ENCODE peak calls at places on chromosomes 12 and 14, in four cellular contexts. Y is SK-N-SH, S is GM23248, D is HCT116. H is an unnamed sample.

GRCh38 chr12:79058342-79058741 is 193.8 kb downstream of the SYT1 start:
- DNase-seq in Y (no peak), S (peak; percentile 50), D (peak; percentile 77), H (no peak)

GRCh38 chr12:97778111-97778510 is 315.5 kb downstream of the RMST start:
- DNase-seq in Y (no peak), S (no peak), D (no peak), H (peak; percentile 52)

GRCh38 chr12:2959194-2959507 is at the start of gene TEAD4:
- DNase-seq in Y (peak; percentile 94), S (peak; percentile 88), D (peak; percentile 39), H (no peak)

GRCh38 chr12:67649165-67650126 is 901 bp downstream of the DYRK2 start:
- DNase-seq in Y (peak; percentile 80), S (peak; percentile 64), D (no peak), H (peak; percentile 67)

GRCh38 chr14:58428011-58428807 is 690 bp downstream of the KIAA0586 start:
- DNase-seq in Y (peak; percentile 35), S (peak; percentile 78), D (peak; percentile 33), H (peak; percentile 80)

GRCh38 chr12:93061414-93062099 is 132.5 kb upstream of the EEA1 start:
- DNase-seq in Y (no peak), S (peak; percentile 9), D (no peak), H (no peak)

GRCh38 chr12:57849035-57849434 is 2.5 kb upstream of the CTDSP2 start:
- DNase-seq in Y (no peak), S (no peak), D (no peak), H (no peak)

GRCh38 chr12:127562781-127563180 is 704.2 kb upstream of the TMEM132C start:
- DNase-seq in Y (no peak), S (no peak), D (no peak), H (no peak)

GRCh38 chr12:64580681-64581080 is 29.6 kb upstream of the RASSF3 start:
- DNase-seq in Y (no peak), S (no peak), D (no peak), H (no peak)

GRCh38 chr14:91679273-91679672 is 52.6 kb downstream of the CATSPERB start:
- DNase-seq in Y (no peak), S (no peak), D (no peak), H (no peak)

GRCh38 chr12:109304485-109304884 is 4.6 kb downstream of the FOXN4 start:
- DNase-seq in Y (peak; percentile 60), S (no peak), D (no peak), H (no peak)

GRCh38 chr14:92462568-92462967 is 51.0 kb upstream of the RIN3 start:
- DNase-seq in Y (no peak), S (no peak), D (no peak), H (no peak)

GRCh38 chr12:42236017-42236416 is 2.0 kb downstream of the YAF2 start:
- DNase-seq in Y (no peak), S (peak; percentile 30), D (no peak), H (no peak)

GRCh38 chr12:67482751-67483661 is 165.5 kb upstream of the DYRK2 start:
- DNase-seq in Y (peak; percentile 3), S (peak; percentile 59), D (no peak), H (no peak)

GRCh38 chr12:116880817-116881324 is 370 bp downstream of the HRK start:
- DNase-seq in Y (peak; percentile 83), S (peak; percentile 67), D (no peak), H (peak; percentile 92)

GRCh38 chr14:101101456-101102056 is 198.0 kb upstream of the RTL1 start:
- DNase-seq in Y (no peak), S (peak; percentile 23), D (no peak), H (no peak)

GRCh38 chr14:69658664-69659261 is 47.4 kb downstream of the SUSD6 start:
- DNase-seq in Y (no peak), S (no peak), D (no peak), H (no peak)

GRCh38 chr14:63508033-63508432 is 35.1 kb downstream of the PPP2R5E start:
- DNase-seq in Y (no peak), S (no peak), D (no peak), H (no peak)

GRCh38 chr12:26830358-26830757 is 2.6 kb downstream of the ITPR2 start:
- DNase-seq in Y (no peak), S (no peak), D (no peak), H (no peak)

GRCh38 chr14:71726639-71727085 is 205.6 kb upstream of the RGS6 start:
- DNase-seq in Y (no peak), S (peak; percentile 82), D (no peak), H (no peak)

GRCh38 chr12:93361159-93361919 is 16.4 kb upstream of the NUDT4 start:
- DNase-seq in Y (no peak), S (peak; percentile 89), D (no peak), H (no peak)

GRCh38 chr14:20418501-20418909 is 5.2 kb upstream of the TEP1 start:
- DNase-seq in Y (no peak), S (no peak), D (no peak), H (no peak)

GRCh38 chr14:93008381-93008780 is 85.4 kb downstream of the CHGA start:
- DNase-seq in Y (peak; percentile 82), S (peak; percentile 77), D (no peak), H (no peak)

GRCh38 chr12:120231316-120232011 is 30.6 kb upstream of the RPLP0 start:
- DNase-seq in Y (no peak), S (peak; percentile 97), D (peak; percentile 97), H (no peak)

GRCh38 chr12:53231859-53232640 is at the start of gene RARG:
- DNase-seq in Y (peak; percentile 93), S (peak; percentile 87), D (no peak), H (peak; percentile 59)

GRCh38 chr12:57175428-57176138 is 28.2 kb upstream of the LRP1-AS start:
- DNase-seq in Y (peak; percentile 92), S (peak; percentile 87), D (peak; percentile 73), H (peak; percentile 65)

GRCh38 chr14:75125617-75126016 is 1.2 kb downstream of the NEK9 start:
- DNase-seq in Y (peak; percentile 12), S (peak; percentile 85), D (no peak), H (no peak)

GRCh38 chr12:638948-639557 is 24.2 kb downstream of the NINJ2 start:
- DNase-seq in Y (no peak), S (no peak), D (no peak), H (no peak)

GRCh38 chr14:102592969-102593840 is 756 bp downstream of the RCOR1 start:
- DNase-seq in Y (peak; percentile 82), S (peak; percentile 84), D (no peak), H (peak; percentile 76)

GRCh38 chr12:93466625-93467350 is 526 bp upstream of the MRPL42 start:
- DNase-seq in Y (no peak), S (no peak), D (no peak), H (no peak)

GRCh38 chr12:22474970-22475720 is 69.2 kb downstream of the C2CD5 start:
- DNase-seq in Y (no peak), S (no peak), D (no peak), H (no peak)

GRCh38 chr12:62919827-62920226 is 15.1 kb downstream of the PPM1H start:
- DNase-seq in Y (no peak), S (peak; percentile 2), D (no peak), H (no peak)

GRCh38 chr12:133220521-133220920 is 15.2 kb downstream of the ANHX start:
- DNase-seq in Y (no peak), S (no peak), D (no peak), H (no peak)

GRCh38 chr14:67837011-67837624 is 17.5 kb downstream of the RAD51B start:
- DNase-seq in Y (peak; percentile 35), S (peak; percentile 82), D (peak; percentile 72), H (peak; percentile 93)

GRCh38 chr14:98462908-98463307 is 809.1 kb downstream of the BCL11B start:
- DNase-seq in Y (no peak), S (no peak), D (no peak), H (no peak)

DNA sequence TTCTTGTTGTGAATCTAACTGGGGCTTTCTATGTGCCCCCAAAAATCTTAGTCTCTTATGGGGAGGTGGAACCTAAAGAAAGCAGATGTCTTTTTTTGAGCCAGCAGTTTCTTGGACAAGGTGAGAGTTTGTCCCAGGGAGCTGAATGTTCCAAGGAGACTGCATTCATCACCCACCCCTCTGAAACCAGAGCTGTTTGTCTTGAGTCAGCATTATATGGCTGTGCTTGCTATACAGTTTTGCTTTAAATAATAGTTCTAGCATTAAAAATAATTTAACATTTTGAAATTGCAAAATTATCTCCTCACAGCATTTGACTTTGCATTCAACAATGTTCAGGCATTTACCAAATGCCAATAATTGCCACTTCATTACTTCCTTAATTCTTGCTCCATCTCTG is 813.3 kb downstream of the BCL11B start:
- DNase-seq in Y (no peak), S (no peak), D (no peak), H (no peak)
- H3K9me2 ChIP-seq in Y (no peaks in the 10 kb centered on the region), S (no peaks in the 10 kb centered on the region), D (no peaks in the 10 kb centered on the region), H (no peaks in the 10 kb centered on the region)

DNA sequence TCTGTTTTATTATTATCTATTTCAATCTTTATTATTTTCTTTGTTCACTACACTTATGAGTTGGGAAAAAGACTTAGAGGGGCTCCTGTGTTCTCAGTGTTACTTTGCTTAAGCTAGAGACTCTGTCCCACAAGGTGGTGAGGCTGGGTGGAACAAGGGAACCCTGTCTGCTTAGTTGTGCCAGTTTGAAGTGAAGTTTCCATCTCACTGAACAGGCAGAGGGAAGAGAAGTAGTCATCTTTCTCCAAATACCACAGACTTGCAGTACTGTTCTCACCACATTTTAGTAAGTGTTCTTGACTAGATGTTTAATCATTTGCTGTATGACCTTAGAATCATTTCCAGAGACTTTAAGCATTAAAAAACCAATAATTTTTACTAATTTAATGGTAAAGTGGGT is 195.7 kb upstream of the NEDD1 start:
- DNase-seq in Y (no peak), S (no peak), D (no peak), H (no peak)
- H3K4me2 ChIP-seq in Y (no peak overlapping the region), S (no peak overlapping the region), D (no peak overlapping the region), H (no peak overlapping the region)

GRCh38 chr12:80778005-80778541 is 61.4 kb downstream of the MYF5 start:
- DNase-seq in Y (peak; percentile 10), S (peak; percentile 70), D (peak; percentile 53), H (peak; percentile 93)
- H3K9ac ChIP-seq in Y (no peak overlapping the region), S (peak overlapping the region; percentile 42), D (no peak overlapping the region), H (no peak overlapping the region)

DNA sequence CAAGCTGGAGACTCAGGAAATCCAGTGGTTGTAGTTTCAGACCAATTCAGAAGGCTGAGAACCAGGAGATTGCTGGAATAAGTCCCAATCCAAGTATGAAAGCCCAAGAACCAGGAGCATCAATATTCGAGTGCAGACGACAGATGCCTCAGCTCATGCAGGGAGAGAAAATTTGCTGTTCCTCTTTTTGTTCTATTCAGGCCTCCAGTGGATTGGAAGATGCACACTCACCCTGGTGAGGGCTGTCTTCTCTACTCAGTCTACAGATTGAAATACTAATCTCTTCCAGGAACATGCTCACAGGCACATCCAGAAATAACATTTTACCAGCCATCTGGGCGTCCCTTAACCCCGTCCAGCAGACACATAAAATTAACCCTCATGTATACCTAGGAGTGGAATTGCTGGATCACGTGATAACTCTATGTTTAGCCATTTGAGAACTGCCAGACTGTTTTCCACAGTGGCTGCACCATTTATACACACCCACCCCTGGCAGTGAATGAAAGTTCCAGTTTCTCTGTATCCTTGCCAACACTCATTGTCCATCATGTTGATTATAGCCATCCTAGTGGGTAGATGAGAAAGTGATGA is 4.5 kb upstream of the OAS2 start:
- DNase-seq in Y (no peak), S (no peak), D (no peak), H (no peak)
- H3K9me2 ChIP-seq in Y (no peaks in the 10 kb centered on the region), S (no peaks in the 10 kb centered on the region), D (no peaks in the 10 kb centered on the region), H (no peaks in the 10 kb centered on the region)

GRCh38 chr12:47216150-47216677 is 136.5 kb upstream of the AMIGO2 start:
- DNase-seq in Y (no peak), S (no peak), D (no peak), H (peak; percentile 96)
- H3K4me2 ChIP-seq in Y (no peak overlapping the region), S (peak overlapping the region; percentile 10), D (no peak overlapping the region), H (peak overlapping the region; percentile 96)

H was measured in Karpas-422.